ENCODE peak calls at places on chromosomes 5 and 9, in five cellular contexts. One of them, this sample, is unnamed.

GRCh38 chr5:170752257-170753215 is 31.0 kb upstream of the GABRP start:
- DNase-seq in CD8-positive, alpha-beta T cell: no peak
- DNase-seq in thyroid gland: peak; percentile 88
- DNase-seq in psoas muscle: no peak
- DNase-seq in RWPE2: no peak
- DNase-seq in this sample: no peak

GRCh38 chr5:181281077-181281983 is 20.4 kb upstream of the TRIM52 start:
- DNase-seq in thyroid gland: no peak
- DNase-seq in CD8-positive, alpha-beta T cell: no peak
- DNase-seq in psoas muscle: no peak
- DNase-seq in RWPE2: no peak
- DNase-seq in this sample: no peak

GRCh38 chr5:34686762-34687268 is 30.7 kb downstream of the RAI14 start:
- DNase-seq in CD8-positive, alpha-beta T cell: no peak
- DNase-seq in psoas muscle: no peak
- DNase-seq in thyroid gland: peak; percentile 81
- DNase-seq in RWPE2: peak; percentile 84
- DNase-seq in this sample: peak; percentile 89

GRCh38 chr5:132761321-132762240 is 14.4 kb downstream of the CCNI2 start:
- DNase-seq in thyroid gland: no peak
- DNase-seq in psoas muscle: no peak
- DNase-seq in CD8-positive, alpha-beta T cell: no peak
- DNase-seq in RWPE2: peak; percentile 52
- DNase-seq in this sample: no peak

GRCh38 chr5:5181650-5182324 is 41.7 kb downstream of the ADAMTS16 start:
- DNase-seq in CD8-positive, alpha-beta T cell: no peak
- DNase-seq in thyroid gland: no peak
- DNase-seq in psoas muscle: no peak
- DNase-seq in RWPE2: no peak
- DNase-seq in this sample: no peak

GRCh38 chr5:80822640-80823039 is 137.5 kb upstream of the RASGRF2 start:
- DNase-seq in thyroid gland: no peak
- DNase-seq in psoas muscle: no peak
- DNase-seq in RWPE2: no peak
- DNase-seq in CD8-positive, alpha-beta T cell: no peak
- DNase-seq in this sample: no peak

GRCh38 chr5:181059297-181060230 is 19.5 kb downstream of the BTNL9 start:
- DNase-seq in RWPE2: no peak
- DNase-seq in psoas muscle: no peak
- DNase-seq in thyroid gland: peak; percentile 21
- DNase-seq in CD8-positive, alpha-beta T cell: no peak
- DNase-seq in this sample: no peak

GRCh38 chr9:137688725-137689124 is 69.9 kb downstream of the EHMT1 start:
- DNase-seq in RWPE2: no peak
- DNase-seq in psoas muscle: no peak
- DNase-seq in thyroid gland: no peak
- DNase-seq in CD8-positive, alpha-beta T cell: no peak
- DNase-seq in this sample: no peak

GRCh38 chr9:112174223-112174964 is 703 bp downstream of the SUSD1 start:
- DNase-seq in psoas muscle: peak; percentile 81
- DNase-seq in RWPE2: no peak
- DNase-seq in thyroid gland: peak; percentile 61
- DNase-seq in CD8-positive, alpha-beta T cell: peak; percentile 45
- DNase-seq in this sample: peak; percentile 70

GRCh38 chr5:3650868-3651267 is 55.2 kb downstream of the IRX1 start:
- DNase-seq in CD8-positive, alpha-beta T cell: no peak
- DNase-seq in thyroid gland: no peak
- DNase-seq in RWPE2: no peak
- DNase-seq in psoas muscle: no peak
- DNase-seq in this sample: no peak

GRCh38 chr5:180070726-180071417 is 687 bp downstream of the RNF130 start:
- DNase-seq in RWPE2: no peak
- DNase-seq in CD8-positive, alpha-beta T cell: no peak
- DNase-seq in psoas muscle: no peak
- DNase-seq in thyroid gland: peak; percentile 42
- DNase-seq in this sample: peak; percentile 41

GRCh38 chr9:133135193-133135745 is 14.2 kb upstream of the RALGDS start:
- DNase-seq in CD8-positive, alpha-beta T cell: no peak
- DNase-seq in thyroid gland: peak; percentile 80
- DNase-seq in RWPE2: peak; percentile 98
- DNase-seq in psoas muscle: peak; percentile 87
- DNase-seq in this sample: no peak

GRCh38 chr5:28648108-28648507 is 1609.7 kb upstream of the CDH9 start:
- DNase-seq in thyroid gland: no peak
- DNase-seq in CD8-positive, alpha-beta T cell: no peak
- DNase-seq in psoas muscle: no peak
- DNase-seq in RWPE2: no peak
- DNase-seq in this sample: no peak

GRCh38 chr9:133770076-133770777 is 32.1 kb upstream of the SARDH start:
- DNase-seq in CD8-positive, alpha-beta T cell: no peak
- DNase-seq in RWPE2: peak; percentile 26
- DNase-seq in psoas muscle: peak; percentile 50
- DNase-seq in thyroid gland: no peak
- DNase-seq in this sample: no peak

GRCh38 chr5:127011151-127011550 is 19.2 kb downstream of the MARCHF3 start:
- DNase-seq in thyroid gland: peak; percentile 46
- DNase-seq in RWPE2: no peak
- DNase-seq in CD8-positive, alpha-beta T cell: no peak
- DNase-seq in psoas muscle: no peak
- DNase-seq in this sample: no peak

GRCh38 chr5:59716029-59716428 is 177.5 kb downstream of the PDE4D start:
- DNase-seq in RWPE2: no peak
- DNase-seq in thyroid gland: no peak
- DNase-seq in CD8-positive, alpha-beta T cell: no peak
- DNase-seq in psoas muscle: no peak
- DNase-seq in this sample: no peak

GRCh38 chr9:121253821-121254471 is 14.0 kb upstream of the GSN start:
- DNase-seq in thyroid gland: no peak
- DNase-seq in RWPE2: no peak
- DNase-seq in psoas muscle: no peak
- DNase-seq in CD8-positive, alpha-beta T cell: no peak
- DNase-seq in this sample: no peak

GRCh38 chr9:131394464-131395026 is 659 bp downstream of the PRRC2B start:
- DNase-seq in thyroid gland: peak; percentile 47
- DNase-seq in CD8-positive, alpha-beta T cell: no peak
- DNase-seq in psoas muscle: peak; percentile 80
- DNase-seq in RWPE2: no peak
- DNase-seq in this sample: no peak

GRCh38 chr5:1262381-1262780 is 32.5 kb downstream of the TERT start:
- DNase-seq in RWPE2: no peak
- DNase-seq in CD8-positive, alpha-beta T cell: no peak
- DNase-seq in psoas muscle: no peak
- DNase-seq in thyroid gland: no peak
- DNase-seq in this sample: no peak

GRCh38 chr9:112007575-112008240 is 111.1 kb downstream of the UGCG start:
- DNase-seq in CD8-positive, alpha-beta T cell: no peak
- DNase-seq in RWPE2: no peak
- DNase-seq in thyroid gland: no peak
- DNase-seq in psoas muscle: no peak
- DNase-seq in this sample: no peak

GRCh38 chr5:135428586-135428985 is 18.6 kb downstream of the DCANP1 start:
- DNase-seq in RWPE2: no peak
- DNase-seq in CD8-positive, alpha-beta T cell: no peak
- DNase-seq in thyroid gland: no peak
- DNase-seq in psoas muscle: no peak
- DNase-seq in this sample: no peak

GRCh38 chr5:115329475-115329874 is 33.0 kb upstream of the CCDC112 start:
- DNase-seq in psoas muscle: no peak
- DNase-seq in thyroid gland: no peak
- DNase-seq in RWPE2: no peak
- DNase-seq in CD8-positive, alpha-beta T cell: no peak
- DNase-seq in this sample: no peak

GRCh38 chr5:151005975-151006576 is 14.3 kb upstream of the GPX3 start:
- DNase-seq in RWPE2: no peak
- DNase-seq in thyroid gland: peak; percentile 59
- DNase-seq in CD8-positive, alpha-beta T cell: no peak
- DNase-seq in psoas muscle: peak; percentile 93
- DNase-seq in this sample: peak; percentile 66

GRCh38 chr9:131530546-131530929 is 525 bp downstream of the UCK1 start:
- DNase-seq in RWPE2: no peak
- DNase-seq in psoas muscle: peak; percentile 68
- DNase-seq in CD8-positive, alpha-beta T cell: no peak
- DNase-seq in thyroid gland: peak; percentile 76
- DNase-seq in this sample: peak; percentile 35

GRCh38 chr9:124258765-124259272 is 1.1 kb downstream of the NEK6 start:
- DNase-seq in psoas muscle: peak; percentile 56
- DNase-seq in RWPE2: no peak
- DNase-seq in CD8-positive, alpha-beta T cell: no peak
- DNase-seq in thyroid gland: no peak
- DNase-seq in this sample: no peak
- H3K4me3 ChIP-seq in psoas muscle: peak overlapping the region; percentile 84
- H3K4me3 ChIP-seq in RWPE2: peak overlapping the region; percentile 97
- H3K4me3 ChIP-seq in CD8-positive, alpha-beta T cell: peak overlapping the region; percentile 48
- H3K4me3 ChIP-seq in thyroid gland: peak overlapping the region; percentile 19
- H3K4me3 ChIP-seq in this sample: peak overlapping the region; percentile 61

GRCh38 chr9:77583366-77583626 is 64.8 kb downstream of the GNA14 start:
- DNase-seq in CD8-positive, alpha-beta T cell: no peak
- DNase-seq in thyroid gland: no peak
- DNase-seq in psoas muscle: no peak
- DNase-seq in RWPE2: no peak
- DNase-seq in this sample: no peak
- H3K4me1 ChIP-seq in CD8-positive, alpha-beta T cell: no peaks in the 10 kb centered on the region
- H3K4me1 ChIP-seq in thyroid gland: peaks cover 6% of the 10 kb centered on the region
- H3K4me1 ChIP-seq in psoas muscle: no peaks in the 10 kb centered on the region
- H3K4me1 ChIP-seq in RWPE2: peaks cover 6% of the 10 kb centered on the region
- H3K4me1 ChIP-seq in this sample: no peaks in the 10 kb centered on the region

GRCh38 chr5:32566319-32567111 is 18.8 kb upstream of the SUB1 start:
- DNase-seq in psoas muscle: no peak
- DNase-seq in RWPE2: no peak
- DNase-seq in CD8-positive, alpha-beta T cell: no peak
- DNase-seq in thyroid gland: no peak
- DNase-seq in this sample: no peak
- TF ChIP-seq CTCF in psoas muscle: no peak
- TF ChIP-seq CTCF in RWPE2: no peak
- TF ChIP-seq CTCF in CD8-positive, alpha-beta T cell: no peak
- TF ChIP-seq CTCF in thyroid gland: no peak
- TF ChIP-seq CTCF in this sample: no peak

GRCh38 chr5:111681791-111682190 is 75.2 kb downstream of the NREP start:
- DNase-seq in thyroid gland: no peak
- DNase-seq in RWPE2: no peak
- DNase-seq in CD8-positive, alpha-beta T cell: no peak
- DNase-seq in psoas muscle: no peak
- DNase-seq in this sample: no peak
- H3K4me3 ChIP-seq in thyroid gland: no peak overlapping the region
- H3K4me3 ChIP-seq in RWPE2: no peak overlapping the region
- H3K4me3 ChIP-seq in CD8-positive, alpha-beta T cell: no peak overlapping the region
- H3K4me3 ChIP-seq in psoas muscle: no peak overlapping the region
- H3K4me3 ChIP-seq in this sample: no peak overlapping the region

GRCh38 chr5:154520861-154521453 is 42.9 kb upstream of the HAND1 start:
- DNase-seq in CD8-positive, alpha-beta T cell: no peak
- DNase-seq in thyroid gland: peak; percentile 45
- DNase-seq in RWPE2: no peak
- DNase-seq in psoas muscle: no peak
- DNase-seq in this sample: peak; percentile 57
- H3K4me1 ChIP-seq in CD8-positive, alpha-beta T cell: no peaks in the 10 kb centered on the region
- H3K4me1 ChIP-seq in thyroid gland: peaks cover 9% of the 10 kb centered on the region
- H3K4me1 ChIP-seq in RWPE2: peaks cover 5% of the 10 kb centered on the region
- H3K4me1 ChIP-seq in psoas muscle: peaks cover 13% of the 10 kb centered on the region
- H3K4me1 ChIP-seq in this sample: no peaks in the 10 kb centered on the region

DNA sequence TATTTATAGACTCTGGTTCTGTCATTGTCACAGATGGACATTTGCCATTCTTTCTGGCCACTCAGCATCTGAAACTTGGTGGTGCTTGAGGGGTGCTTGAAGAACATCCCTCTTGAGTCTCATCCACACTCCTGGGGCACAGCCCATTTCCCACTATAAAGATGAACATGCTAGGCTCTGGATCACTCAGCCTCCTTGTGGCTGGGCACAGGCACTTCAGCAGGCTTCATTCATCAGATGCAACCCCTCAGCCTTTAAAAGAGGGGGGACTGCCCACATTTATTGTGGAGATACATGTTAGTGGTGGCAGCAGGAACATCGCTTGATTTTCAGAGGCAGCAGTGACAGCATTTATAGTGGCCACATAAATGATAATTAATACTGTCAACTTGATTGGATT is 124.7 kb upstream of the NIPBL start:
- DNase-seq in RWPE2: no peak
- DNase-seq in psoas muscle: no peak
- DNase-seq in thyroid gland: no peak
- DNase-seq in CD8-positive, alpha-beta T cell: no peak
- DNase-seq in this sample: no peak
- TF ChIP-seq CTCF in RWPE2: peak; percentile 23
- TF ChIP-seq CTCF in psoas muscle: no peak
- TF ChIP-seq CTCF in thyroid gland: no peak
- TF ChIP-seq CTCF in CD8-positive, alpha-beta T cell: no peak
- TF ChIP-seq CTCF in this sample: no peak

GRCh38 chr9:86246752-86247161 is 12.7 kb downstream of the C9orf153 start:
- DNase-seq in thyroid gland: no peak
- DNase-seq in CD8-positive, alpha-beta T cell: no peak
- DNase-seq in psoas muscle: peak; percentile 48
- DNase-seq in RWPE2: no peak
- DNase-seq in this sample: no peak
- H3K4me3 ChIP-seq in thyroid gland: no peak overlapping the region
- H3K4me3 ChIP-seq in CD8-positive, alpha-beta T cell: no peak overlapping the region
- H3K4me3 ChIP-seq in psoas muscle: no peak overlapping the region
- H3K4me3 ChIP-seq in RWPE2: no peak overlapping the region
- H3K4me3 ChIP-seq in this sample: no peak overlapping the region

This sample was measured in lung.